ENCODE peak calls at places on chromosomes 1 and 21, in six cellular contexts. O, Z, L, K, G and U are unnamed samples.

GRCh38 chr21:42010507-42011493 is 640 bp upstream of the ZBTB21 start:
- DNase-seq in O (no peak), Z (peak), L (no peak), K (peak), G (peak), U (peak)

GRCh38 chr1:54245501-54245900 is 45.5 kb downstream of the MRPL37 start:
- DNase-seq in O (no peak), K (no peak), L (no peak), G (no peak), Z (no peak), U (no peak)

GRCh38 chr1:26281091-26281958 is 1.4 kb downstream of the SH3BGRL3 start:
- DNase-seq in O (no peak), K (no peak), Z (no peak), L (no peak), G (no peak), U (no peak)

GRCh38 chr1:117638759-117639158 is 32.9 kb downstream of the TENT5C start:
- DNase-seq in O (no peak), G (no peak), L (no peak), Z (no peak), K (peak), U (no peak)

GRCh38 chr21:46112731-46113215 is 14.9 kb downstream of the COL6A2 start:
- DNase-seq in O (no peak), L (no peak), Z (peak), G (no peak), K (no peak), U (no peak)

GRCh38 chr1:30756545-30757195 is 904 bp downstream of the LAPTM5 start:
- DNase-seq in Z (peak), K (no peak), L (peak), G (peak), O (peak), U (peak)

GRCh38 chr1:117686907-117687306 is 81.1 kb downstream of the TENT5C start:
- DNase-seq in K (no peak), G (no peak), Z (no peak), L (no peak), O (no peak), U (no peak)

GRCh38 chr1:207004931-207005830 is 27.4 kb downstream of the C1orf116 start:
- DNase-seq in L (no peak), G (peak), K (peak), Z (no peak), O (no peak), U (peak)

GRCh38 chr1:111190931-111191451 is 9.5 kb downstream of the DENND2D start:
- DNase-seq in L (no peak), O (peak), G (no peak), K (no peak), Z (no peak), U (no peak)

GRCh38 chr1:92909321-92909720 is 51.9 kb downstream of the DIPK1A start:
- DNase-seq in K (no peak), G (no peak), O (no peak), L (no peak), Z (no peak), U (no peak)

GRCh38 chr1:87170151-87170550 is 158.5 kb upstream of the LMO4 start:
- DNase-seq in O (no peak), K (no peak), Z (no peak), L (no peak), G (no peak), U (no peak)

GRCh38 chr1:153968000-153968363 is 280 bp downstream of the CREB3L4 start:
- DNase-seq in O (no peak), K (peak), Z (no peak), G (no peak), L (no peak), U (peak)

GRCh38 chr1:93042822-93043557 is 36.1 kb upstream of the MTF2 start:
- DNase-seq in K (no peak), O (no peak), Z (no peak), L (no peak), G (no peak), U (no peak)

GRCh38 chr1:68814067-68814466 is 317.2 kb upstream of the DEPDC1 start:
- DNase-seq in Z (no peak), G (no peak), O (no peak), K (no peak), L (no peak), U (no peak)

GRCh38 chr21:39218082-39218409 is 34.8 kb upstream of the PSMG1 start:
- DNase-seq in O (no peak), G (no peak), K (no peak), L (no peak), Z (no peak), U (no peak)

GRCh38 chr1:213986020-213986924 is 1.5 kb upstream of the PROX1 start:
- DNase-seq in K (peak), Z (no peak), G (no peak), L (no peak), O (no peak), U (no peak)

GRCh38 chr1:236083650-236084385 is 18.9 kb upstream of the NID1 start:
- DNase-seq in K (no peak), Z (no peak), O (no peak), L (no peak), G (no peak), U (no peak)

GRCh38 chr1:247110627-247111258 is 6.6 kb upstream of the ZNF669 start:
- DNase-seq in L (no peak), K (no peak), O (no peak), Z (peak), G (peak), U (no peak)

GRCh38 chr1:205528887-205529825 is 24.7 kb downstream of the CDK18 start:
- DNase-seq in G (peak), K (peak), O (peak), L (peak), Z (peak), U (peak)

GRCh38 chr1:2398871-2399270 is 7.2 kb downstream of the RER1 start:
- DNase-seq in K (no peak), O (no peak), L (no peak), Z (no peak), G (no peak), U (no peak)

GRCh38 chr1:212597495-212597894 is 11.1 kb upstream of the ATF3 start:
- DNase-seq in O (no peak), K (no peak), L (no peak), Z (no peak), G (no peak), U (no peak)